ENCODE peak calls at places on chromosome 19, in seven cellular contexts. Q is endodermal cell, C is colonic mucosa, I is GM23248, P is mammary epithelial cell, T is trophoblast cell, H is keratinocyte. W is an unnamed sample.

GRCh38 chr19:15096223-15096622 is 11.0 kb upstream of the SYDE1 start:
- DNase-seq in H (no peak), P (no peak), Q (no peak), I (no peak), T (no peak), C (no peak), W (no peak)

GRCh38 chr19:58509731-58510083 is 2.1 kb downstream of the SLC27A5 start:
- DNase-seq in H (no peak), Q (no peak), P (no peak), T (no peak), C (no peak), I (no peak), W (no peak)

GRCh38 chr19:38644719-38645118 is 2.7 kb upstream of the ACTN4 start:
- DNase-seq in P (peak; percentile 28), Q (peak; percentile 70), C (peak; percentile 66), H (no peak), T (no peak), I (no peak), W (no peak)

GRCh38 chr19:49882643-49883042 is 5.1 kb downstream of the TBC1D17 start:
- DNase-seq in T (no peak), P (no peak), Q (no peak), C (no peak), I (no peak), H (no peak), W (no peak)

GRCh38 chr19:56839665-56840451 is 668 bp downstream of the PEG3 start:
- DNase-seq in Q (no peak), P (no peak), I (no peak), T (peak; percentile 95), C (peak; percentile 68), H (no peak), W (peak; percentile 18)

GRCh38 chr19:6778386-6778785 is 5.9 kb downstream of the VAV1 start:
- DNase-seq in H (no peak), C (no peak), P (no peak), T (no peak), Q (no peak), I (no peak), W (no peak)

GRCh38 chr19:44617481-44617880 is 4.1 kb downstream of the IGSF23 start:
- DNase-seq in P (no peak), T (no peak), H (no peak), I (no peak), C (no peak), Q (no peak), W (no peak)

GRCh38 chr19:33434886-33435705 is 61.6 kb downstream of the CEBPG start:
- DNase-seq in H (no peak), Q (no peak), C (no peak), P (no peak), I (peak; percentile 60), T (no peak), W (peak; percentile 19)

GRCh38 chr19:13053761-13054604 is 48.7 kb downstream of the LYL1 start:
- DNase-seq in H (no peak), I (peak; percentile 95), P (peak; percentile 89), T (no peak), C (peak; percentile 70), Q (peak; percentile 71), W (peak; percentile 98)

GRCh38 chr19:48477067-48477685 is 8.0 kb downstream of the CYTH2 start:
- DNase-seq in Q (no peak), C (no peak), P (no peak), I (no peak), H (no peak), T (no peak), W (no peak)

DNA sequence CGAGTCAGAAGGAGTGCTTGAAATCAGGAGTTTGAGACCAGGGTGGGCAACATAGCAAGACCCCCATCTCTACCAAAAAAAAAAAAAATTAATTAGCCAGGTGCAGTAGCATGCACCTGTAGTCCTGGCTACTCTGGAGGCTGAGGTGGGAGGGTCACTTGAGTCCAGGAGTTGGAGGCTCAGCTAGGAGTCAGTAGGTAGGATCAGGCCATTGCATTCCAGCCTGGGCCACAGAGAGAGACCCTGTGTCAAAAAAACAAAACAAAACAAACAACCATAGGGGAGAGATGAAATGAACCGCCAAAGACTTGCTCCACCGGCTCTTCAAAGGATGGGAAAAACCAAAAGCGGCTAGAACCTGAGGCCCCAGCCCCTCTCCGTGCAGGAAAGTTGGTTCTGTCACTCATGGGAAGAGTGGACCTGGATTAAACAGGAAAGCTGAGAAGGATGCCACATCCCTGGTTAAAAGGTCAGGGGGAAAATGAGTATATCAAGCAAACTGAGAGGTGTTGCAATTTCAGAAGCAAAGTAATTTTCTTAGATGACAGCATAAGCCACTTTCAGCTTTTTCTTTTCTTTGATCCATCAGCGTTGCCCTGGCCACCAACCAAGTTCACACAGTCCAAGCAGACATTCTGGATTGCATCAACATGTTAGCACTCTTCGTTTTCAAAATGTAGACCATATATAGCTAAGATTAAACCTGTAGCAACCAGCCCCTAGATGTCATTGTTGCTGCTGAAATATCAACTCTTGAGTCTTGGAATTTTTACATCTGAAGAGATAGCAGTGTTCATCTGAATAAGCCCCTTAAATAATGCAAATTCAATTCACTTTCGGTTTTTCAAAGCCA is 8.9 kb upstream of the ZNF507 start:
- DNase-seq in Q (no peak), P (no peak), T (no peak), I (peak; percentile 67), H (no peak), C (no peak), W (peak; percentile 81)
- H3K9ac ChIP-seq in Q (no peak overlapping the region), P (no peak overlapping the region), T (no peak overlapping the region), I (peak overlapping the region; percentile 58), H (no peak overlapping the region), C (no peak overlapping the region), W (no peak overlapping the region)

DNA sequence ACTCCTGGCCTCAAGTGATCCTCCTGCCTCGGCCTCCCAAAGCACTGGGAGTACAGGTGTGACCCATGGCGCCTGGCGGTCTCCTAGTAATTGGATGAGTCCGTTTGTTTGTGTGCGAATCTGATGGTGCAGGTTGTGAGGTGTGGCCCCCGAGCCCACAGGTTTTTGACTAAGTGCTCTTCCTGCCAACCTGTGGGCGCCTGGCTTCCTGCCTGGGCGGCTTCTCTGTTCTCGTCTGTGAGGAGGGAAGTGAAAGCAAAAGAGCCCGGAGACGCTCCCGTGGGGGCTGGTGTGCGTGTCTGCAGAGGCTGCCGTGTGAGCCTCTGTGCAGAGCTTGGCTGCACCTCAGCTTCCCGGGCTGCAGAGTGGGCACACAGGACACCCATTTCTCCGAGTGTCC is 10.0 kb downstream of the ARHGAP45 start:
- DNase-seq in C (peak; percentile 75), I (peak; percentile 32), P (peak; percentile 77), T (no peak), H (no peak), Q (no peak), W (no peak)
- H3K27ac ChIP-seq in C (peak overlapping the region; percentile 44), I (no peak overlapping the region), P (no peak overlapping the region), T (no peak overlapping the region), H (no peak overlapping the region), Q (no peak overlapping the region), W (no peak overlapping the region)

GRCh38 chr19:3370728-3371591 is 4.6 kb downstream of the NFIC start:
- DNase-seq in C (no peak), Q (no peak), I (no peak), T (no peak), P (no peak), H (no peak), W (no peak)

GRCh38 chr19:3369337-3370213 is 3.2 kb downstream of the NFIC start:
- DNase-seq in I (peak; percentile 89), H (no peak), T (no peak), Q (peak; percentile 73), C (peak; percentile 47), P (peak; percentile 56), W (peak; percentile 73)

GRCh38 chr19:3368848-3369336 is 2.5 kb downstream of the NFIC start:
- DNase-seq in I (peak; percentile 56), C (no peak), P (peak; percentile 61), H (no peak), T (no peak), Q (peak; percentile 59), W (peak; percentile 55)

GRCh38 chr19:3368441-3368795 is 2.0 kb downstream of the NFIC start:
- DNase-seq in T (no peak), I (peak; percentile 53), H (no peak), Q (no peak), P (no peak), C (no peak), W (no peak)

DNA sequence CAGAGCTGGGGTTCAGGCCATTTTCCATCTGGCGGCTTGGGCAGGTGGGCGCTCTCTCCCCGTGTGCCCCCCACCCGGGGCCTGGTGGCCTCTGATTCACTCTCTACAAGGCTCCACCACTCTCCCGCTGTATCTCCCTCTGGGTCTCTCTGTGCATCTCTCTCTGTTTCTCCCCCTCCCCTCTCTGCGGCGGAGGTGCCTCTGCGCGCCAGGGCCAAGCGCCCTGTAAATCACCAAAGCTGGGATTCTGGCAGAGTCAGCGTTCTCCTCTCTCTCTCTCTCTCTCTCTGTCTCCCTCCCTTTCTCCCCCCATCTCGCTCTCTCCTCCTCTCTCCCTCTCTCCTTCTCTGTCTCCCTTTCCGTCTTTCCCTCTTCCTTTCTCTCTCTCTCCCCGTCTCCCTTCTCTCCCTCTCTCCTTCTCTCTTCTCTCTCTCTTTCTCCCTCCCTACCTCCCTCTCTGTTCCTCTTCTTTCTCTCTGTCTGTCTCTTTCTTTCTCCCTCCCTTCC is 3.9 kb downstream of the NFIC start:
- DNase-seq in P (no peak), C (no peak), H (no peak), T (no peak), Q (no peak), I (peak; percentile 34), W (no peak)
- H3K9ac ChIP-seq in P (no peak overlapping the region), C (no peak overlapping the region), H (peak overlapping the region; percentile 87), T (no peak overlapping the region), Q (no peak overlapping the region), I (peak overlapping the region; percentile 95), W (peak overlapping the region; percentile 57)

GRCh38 chr19:18486746-18487145 is 35.1 kb downstream of the ELL start:
- DNase-seq in Q (no peak), C (no peak), P (no peak), I (no peak), T (no peak), H (no peak), W (no peak)

GRCh38 chr19:18487576-18488402 is 34.1 kb downstream of the ELL start:
- DNase-seq in T (peak; percentile 44), I (no peak), H (no peak), C (no peak), Q (no peak), P (no peak), W (no peak)

GRCh38 chr19:18483119-18483518 is 38.8 kb downstream of the ELL start:
- DNase-seq in T (no peak), I (no peak), H (no peak), Q (no peak), P (no peak), C (no peak), W (no peak)

GRCh38 chr19:18481505-18482222 is 40.2 kb downstream of the ELL start:
- DNase-seq in Q (no peak), H (no peak), T (no peak), P (no peak), C (no peak), I (no peak), W (peak; percentile 70)

GRCh38 chr19:18484992-18485391 is 36.9 kb downstream of the ELL start:
- DNase-seq in P (no peak), T (no peak), C (no peak), Q (no peak), I (no peak), H (no peak), W (no peak)
- H3K27ac ChIP-seq in P (no peak overlapping the region), T (no peak overlapping the region), C (no peak overlapping the region), Q (no peak overlapping the region), I (no peak overlapping the region), H (no peak overlapping the region), W (no peak overlapping the region)

GRCh38 chr19:29663861-29664752 is 1.2 kb upstream of the PLEKHF1 start:
- DNase-seq in I (peak; percentile 69), H (peak; percentile 65), P (peak; percentile 92), C (no peak), T (peak; percentile 90), Q (no peak), W (peak; percentile 56)
- H3K9ac ChIP-seq in I (peak overlapping the region; percentile 81), H (peak overlapping the region; percentile 85), P (peak overlapping the region; percentile 8), C (no peak overlapping the region), T (no peak overlapping the region), Q (no peak overlapping the region), W (no peak overlapping the region)

W was measured in fibroblast of lung.